ENCODE peak calls at places on chromosome 20, in six cellular contexts. L, M, R, S, A and Z are unnamed samples.

GRCh38 chr20:19741914-19742313 is 16.1 kb upstream of the RIN2 start:
- DNase-seq in R (no peak), L (no peak), S (no peak), M (no peak), A (no peak), Z (no peak)

GRCh38 chr20:63525968-63526367 is 5.4 kb downstream of the PPDPF start:
- DNase-seq in L (no peak), M (no peak), S (peak; percentile 30), A (no peak), R (no peak), Z (peak; percentile 41)

GRCh38 chr20:18754030-18754659 is 59.4 kb upstream of the SCP2D1 start:
- DNase-seq in A (no peak), L (no peak), S (no peak), M (no peak), R (no peak), Z (no peak)

GRCh38 chr20:51440589-51440988 is 101.9 kb downstream of the NFATC2 start:
- DNase-seq in S (no peak), A (no peak), L (no peak), M (peak; percentile 77), R (no peak), Z (no peak)

GRCh38 chr20:32965115-32965514 is 39.1 kb downstream of the SUN5 start:
- DNase-seq in M (no peak), L (peak; percentile 2), R (no peak), S (peak; percentile 29), A (no peak), Z (no peak)

GRCh38 chr20:36744764-36745191 is 1.1 kb downstream of the NDRG3 start:
- DNase-seq in S (peak; percentile 73), A (peak; percentile 86), L (no peak), R (peak; percentile 47), M (no peak), Z (no peak)

GRCh38 chr20:2900845-2901592 is 27.7 kb downstream of the PTPRA start:
- DNase-seq in S (no peak), A (no peak), M (peak; percentile 30), L (no peak), R (no peak), Z (no peak)

GRCh38 chr20:49272654-49273053 is 5.2 kb downstream of the ZNFX1 start:
- DNase-seq in A (no peak), M (no peak), S (no peak), L (no peak), R (no peak), Z (no peak)

GRCh38 chr20:2244993-2245392 is 50.8 kb upstream of the TGM3 start:
- DNase-seq in S (peak; percentile 46), M (no peak), R (no peak), L (peak; percentile 24), A (no peak), Z (no peak)

GRCh38 chr20:35539756-35540212 is 2.1 kb upstream of the ERGIC3 start:
- DNase-seq in M (no peak), L (peak; percentile 81), A (no peak), S (peak; percentile 94), R (no peak), Z (no peak)

GRCh38 chr20:21518292-21518991 is 4.6 kb upstream of the NKX2-2 start:
- DNase-seq in S (no peak), R (no peak), A (no peak), L (peak; percentile 24), M (no peak), Z (no peak)

GRCh38 chr20:38970302-38970701 is 8.2 kb downstream of the DHX35 start:
- DNase-seq in L (no peak), S (no peak), A (no peak), R (peak; percentile 73), M (no peak), Z (no peak)

GRCh38 chr20:38179846-38180245 is 14.8 kb upstream of the TGM2 start:
- DNase-seq in L (no peak), A (no peak), S (no peak), M (no peak), R (no peak), Z (no peak)

GRCh38 chr20:3766832-3767433 is 620 bp downstream of the ADISSP start:
- DNase-seq in M (no peak), L (no peak), S (no peak), A (no peak), R (no peak), Z (no peak)

GRCh38 chr20:54221383-54221782 is 13.5 kb downstream of the PFDN4 start:
- DNase-seq in L (no peak), R (no peak), M (no peak), S (no peak), A (no peak), Z (no peak)

GRCh38 chr20:63758152-63758551 is 18.6 kb downstream of the SLC2A4RG start:
- DNase-seq in M (no peak), A (no peak), S (no peak), R (no peak), L (no peak), Z (peak; percentile 22)

GRCh38 chr20:57653546-57653900 is 33.3 kb upstream of the ZBP1 start:
- DNase-seq in S (no peak), A (no peak), M (no peak), L (no peak), R (no peak), Z (no peak)

GRCh38 chr20:1215386-1216170 is 10.3 kb upstream of the RAD21L1 start:
- DNase-seq in S (no peak), M (no peak), R (no peak), A (no peak), L (no peak), Z (no peak)

GRCh38 chr20:50711113-50711825 is 19.9 kb upstream of the RIPOR3 start:
- DNase-seq in L (no peak), A (no peak), M (no peak), S (no peak), R (no peak), Z (no peak)

GRCh38 chr20:10963717-10964266 is 290.0 kb upstream of the JAG1 start:
- DNase-seq in M (no peak), L (no peak), A (no peak), S (no peak), R (no peak), Z (no peak)

GRCh38 chr20:13142143-13142542 is 78.9 kb upstream of the ISM1 start:
- DNase-seq in A (no peak), L (no peak), R (peak; percentile 38), M (no peak), S (no peak), Z (no peak)

GRCh38 chr20:37398750-37399621 is 53.0 kb downstream of the SRC start:
- DNase-seq in M (no peak), R (no peak), L (no peak), S (no peak), A (peak; percentile 85), Z (no peak)

DNA sequence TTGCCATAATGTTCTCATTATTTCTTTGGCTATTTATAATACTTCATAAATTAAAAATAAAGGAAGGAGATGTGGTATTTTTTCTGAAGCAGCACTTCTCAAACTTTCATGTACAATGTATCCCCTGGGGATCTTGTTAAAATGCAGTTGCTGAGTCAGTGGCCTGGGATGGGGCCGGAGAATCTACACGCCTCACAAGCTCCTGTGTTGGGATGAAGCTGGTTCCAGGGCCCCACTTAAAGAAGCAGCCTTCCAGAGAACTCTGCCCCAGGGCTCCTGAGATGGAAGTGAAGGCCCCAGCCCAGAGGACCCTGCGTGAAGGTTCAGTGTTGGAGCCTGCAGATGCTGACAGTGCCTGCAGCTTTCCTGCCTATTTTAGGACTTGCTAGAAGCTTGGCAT is 40.1 kb upstream of the SLC23A2 start:
- DNase-seq in M (no peak), L (peak; percentile 16), R (peak; percentile 78), A (no peak), S (peak; percentile 59), Z (no peak)
- TF ChIP-seq CTCF in M (no peak), L (no peak), R (no peak), A (no peak), S (no peak), Z (no peak)

DNA sequence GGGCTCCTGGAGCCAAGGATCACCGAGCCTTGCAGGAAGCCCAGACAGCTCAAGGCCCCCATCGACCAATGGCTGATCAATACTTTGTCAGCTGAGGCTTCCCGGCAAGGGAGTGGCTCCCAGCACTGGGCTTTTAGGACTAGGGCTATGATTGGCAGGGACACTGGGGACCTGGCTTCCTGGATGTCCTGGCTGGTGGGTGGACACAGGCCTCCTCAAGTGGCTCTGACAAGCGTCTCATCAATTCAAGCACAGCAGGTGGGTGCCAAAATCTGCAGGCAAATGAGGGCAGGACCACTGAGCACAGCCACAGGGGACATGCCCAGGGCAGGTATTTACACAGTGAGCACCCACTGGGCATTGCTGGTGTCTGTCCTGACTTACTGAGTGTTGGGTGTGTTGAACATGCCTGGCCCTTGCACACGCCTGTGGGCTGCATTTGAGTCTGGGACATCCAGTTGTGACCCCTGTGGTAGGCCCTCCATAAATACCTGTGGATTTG is 420.1 kb upstream of the SULF2 start:
- DNase-seq in A (no peak), L (no peak), M (no peak), R (no peak), S (no peak), Z (no peak)
- TF ChIP-seq CTCF in A (no peak), L (no peak), M (no peak), R (no peak), S (no peak), Z (no peak)

GRCh38 chr20:41889125-41889870 is 271.1 kb upstream of the CHD6 start:
- DNase-seq in R (no peak), L (peak; percentile 24), A (no peak), M (no peak), S (peak; percentile 64), Z (no peak)
- TF ChIP-seq CTCF in R (no peak), L (no peak), A (peak; percentile 24), M (no peak), S (peak; percentile 63), Z (no peak)

DNA sequence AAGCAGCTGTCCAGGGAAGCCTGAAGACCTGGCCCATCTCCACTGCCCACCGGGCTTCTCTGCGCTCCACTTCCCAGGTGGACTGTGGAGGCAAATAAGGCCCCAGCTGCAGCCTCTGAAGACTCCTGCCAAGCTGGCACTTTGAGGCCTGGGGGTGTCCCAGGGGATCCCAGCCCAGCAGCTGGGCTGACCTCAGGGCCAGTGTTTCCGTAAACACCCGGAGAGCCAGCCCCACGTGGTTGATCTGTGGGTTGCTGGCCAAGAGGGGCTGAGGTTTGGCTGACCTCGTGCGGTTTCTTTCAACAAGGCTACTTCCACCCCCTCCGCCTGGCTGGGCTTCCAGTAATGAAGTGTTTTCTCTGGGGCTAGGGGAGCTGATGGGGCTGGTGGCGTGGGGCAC is 12.4 kb upstream of the CCN5 start:
- DNase-seq in A (peak; percentile 96), S (no peak), L (no peak), M (no peak), R (peak; percentile 98), Z (no peak)
- TF ChIP-seq CTCF in A (no peak), S (no peak), L (no peak), M (no peak), R (no peak), Z (no peak)

DNA sequence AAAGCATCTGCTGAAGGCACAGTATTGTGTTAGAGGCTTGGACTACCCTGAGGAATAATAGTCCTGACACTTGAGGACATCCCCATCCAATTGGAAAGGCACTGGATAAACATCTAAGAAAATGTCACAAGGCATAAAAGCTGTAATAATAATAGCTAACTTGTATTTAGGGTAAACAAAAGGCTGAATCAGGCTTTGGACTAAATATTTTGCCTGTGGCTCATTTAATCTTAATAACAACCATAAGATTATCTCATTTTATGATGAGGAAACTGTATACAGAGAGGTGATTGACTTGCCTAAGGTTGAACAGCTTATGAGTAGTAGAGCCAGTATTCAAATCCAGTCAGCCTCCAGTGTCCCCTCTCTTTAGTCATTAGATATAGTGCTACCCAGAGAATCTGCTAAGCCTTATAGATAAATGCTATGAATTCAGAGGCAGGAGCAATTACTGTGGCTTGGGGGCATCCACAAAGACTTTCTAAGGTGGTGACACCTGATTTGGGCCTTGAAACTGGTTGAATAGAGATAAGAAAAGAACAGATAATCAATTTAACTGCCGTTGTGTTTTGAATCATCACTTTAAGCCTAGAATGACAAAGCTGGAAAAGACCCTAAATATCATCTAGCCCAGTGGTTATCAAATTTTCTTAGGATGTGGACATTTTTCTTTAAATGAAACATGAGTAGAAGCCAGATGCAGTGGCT is 7.5 kb upstream of the ZSWIM1 start:
- DNase-seq in A (no peak), L (no peak), R (no peak), S (no peak), M (no peak), Z (no peak)
- TF ChIP-seq CTCF in A (no peak), L (no peak), R (no peak), S (no peak), M (no peak), Z (no peak)